ENCODE peak calls at places on chromosomes 7 and 10, in seven cellular contexts. C, O, Z, S, E, V and A are unnamed samples.
A peak's percentile ranks its signal among the peaks of the same experiment; 100 is the strongest.

GRCh38 chr7:113267271-113267670 is 148.9 kb upstream of the SMIM30 start:
- DNase-seq in C (no peak), O (no peak), Z (no peak), S (peak; percentile 57), E (no peak), V (no peak), A (no peak)

GRCh38 chr10:18140957-18141888 is 999 bp downstream of the CACNB2 start:
- DNase-seq in C (no peak), O (no peak), Z (no peak), S (no peak), E (no peak), V (no peak), A (no peak)

GRCh38 chr7:128919881-128920789 is 9.6 kb upstream of the KCP start:
- DNase-seq in C (no peak), O (peak; percentile 53), Z (peak; percentile 30), S (no peak), E (no peak), V (no peak), A (no peak)

GRCh38 chr10:113856563-113856962 is 2.1 kb downstream of the NHLRC2 start:
- DNase-seq in C (no peak), O (no peak), Z (no peak), S (no peak), E (no peak), V (no peak), A (no peak)

GRCh38 chr7:140330595-140330994 is 67.7 kb downstream of the SLC37A3 start:
- DNase-seq in C (no peak), O (no peak), Z (no peak), S (no peak), E (no peak), V (no peak), A (no peak)

GRCh38 chr10:17851611-17852010 is 42.5 kb downstream of the MRC1 start:
- DNase-seq in C (no peak), O (no peak), Z (peak; percentile 51), S (no peak), E (no peak), V (peak; percentile 54), A (no peak)

GRCh38 chr10:2835950-2836349 is 231.4 kb upstream of the PFKP start:
- DNase-seq in C (no peak), O (no peak), Z (no peak), S (no peak), E (no peak), V (no peak), A (no peak)

GRCh38 chr10:82934429-82934828 is 1059.4 kb downstream of the NRG3 start:
- DNase-seq in C (no peak), O (no peak), Z (no peak), S (no peak), E (no peak), V (no peak), A (no peak)

GRCh38 chr7:94374231-94374630 is 20.5 kb upstream of the COL1A2 start:
- DNase-seq in C (no peak), O (no peak), Z (peak; percentile 66), S (peak; percentile 93), E (no peak), V (peak; percentile 21), A (peak; percentile 42)

GRCh38 chr7:143250822-143251221 is 12.4 kb upstream of the GSTK1 start:
- DNase-seq in C (no peak), O (no peak), Z (no peak), S (no peak), E (no peak), V (no peak), A (no peak)

GRCh38 chr10:86013568-86013967 is 353.0 kb downstream of the GRID1 start:
- DNase-seq in C (no peak), O (no peak), Z (no peak), S (no peak), E (no peak), V (no peak), A (no peak)

DNA sequence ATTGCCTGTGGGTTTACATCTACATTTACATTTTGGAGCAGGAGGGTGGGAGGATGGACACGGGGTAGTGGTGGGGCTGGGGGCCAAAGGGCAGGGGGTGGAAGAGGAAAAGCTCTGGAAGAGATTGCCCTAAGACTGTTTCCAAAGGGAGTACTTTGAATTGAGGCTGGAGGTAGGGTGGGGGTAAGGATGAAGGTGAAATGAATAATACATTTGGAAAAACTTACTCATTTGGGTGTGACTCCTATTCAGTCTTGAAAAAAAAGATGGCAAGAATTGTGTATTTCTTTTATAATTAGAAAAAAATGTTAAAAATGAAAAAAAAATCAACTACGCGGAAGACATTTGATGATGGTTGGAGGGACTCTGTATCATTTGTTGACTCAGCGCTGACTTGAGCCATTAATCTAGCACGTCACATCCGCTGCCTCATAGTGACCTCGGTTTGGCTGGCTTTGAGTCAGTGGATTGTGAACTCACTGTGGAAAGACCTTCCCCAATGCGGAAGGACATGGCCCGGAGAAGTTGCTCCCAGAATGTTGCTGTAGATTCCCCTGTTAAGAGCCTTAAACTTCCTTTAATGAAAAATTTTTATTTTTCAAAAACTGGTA is 2.8 kb downstream of the FAM180A start:
- DNase-seq in C (no peak), O (no peak), Z (peak; percentile 71), S (peak; percentile 99), E (peak; percentile 50), V (peak; percentile 33), A (peak; percentile 68)
- TF ChIP-seq POLR2A in C (no peak), O (no peak), Z (no peak), S (peak; percentile 52), E (no peak), V (peak; percentile 11), A (peak; percentile 46)

DNA sequence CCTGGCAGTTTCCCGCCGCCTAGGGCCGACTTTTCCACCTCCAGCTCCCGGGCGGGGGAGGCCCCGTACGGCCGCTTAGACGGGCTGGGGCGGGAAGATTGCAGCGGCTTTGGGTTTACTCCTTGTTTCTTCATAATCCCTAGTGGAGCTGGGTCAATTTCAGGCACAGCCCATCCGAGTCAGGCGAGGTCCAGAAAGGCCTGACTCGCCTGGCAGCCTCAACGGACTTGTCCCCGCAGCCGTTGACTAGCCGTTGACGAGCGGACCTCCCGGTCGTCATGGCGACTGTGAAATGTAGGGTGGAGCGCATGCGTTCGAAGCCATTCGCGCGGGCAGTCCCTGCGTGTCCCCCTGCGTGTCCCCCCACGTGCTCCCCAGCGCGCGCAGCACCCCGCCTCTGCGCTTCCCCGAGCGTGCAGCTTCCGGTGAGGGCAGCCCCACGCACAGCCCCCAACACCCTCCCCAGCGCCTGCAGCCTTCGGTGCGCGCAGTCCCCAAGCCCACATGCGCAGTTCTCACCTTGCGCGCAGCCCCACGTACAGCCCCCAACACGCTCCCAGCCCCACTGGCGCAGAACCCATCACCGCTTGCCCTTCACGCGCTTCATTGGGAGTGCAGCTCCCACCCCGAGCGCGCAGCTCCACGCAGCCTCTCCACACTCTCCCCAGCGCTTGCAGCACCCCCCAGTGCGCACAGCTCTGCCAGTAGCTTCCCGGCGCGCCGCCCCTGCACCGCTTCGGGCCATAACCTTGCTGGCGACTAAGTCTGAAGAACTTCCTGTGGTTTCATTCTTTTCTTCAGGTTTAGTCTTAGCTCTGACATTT is 67.8 kb downstream of the TBX20 start:
- DNase-seq in C (no peak), O (peak; percentile 65), Z (no peak), S (peak; percentile 8), E (no peak), V (peak; percentile 43), A (peak; percentile 36)
- TF ChIP-seq POLR2A in C (no peak), O (no peak), Z (no peak), S (no peak), E (no peak), V (no peak), A (peak; percentile 60)

DNA sequence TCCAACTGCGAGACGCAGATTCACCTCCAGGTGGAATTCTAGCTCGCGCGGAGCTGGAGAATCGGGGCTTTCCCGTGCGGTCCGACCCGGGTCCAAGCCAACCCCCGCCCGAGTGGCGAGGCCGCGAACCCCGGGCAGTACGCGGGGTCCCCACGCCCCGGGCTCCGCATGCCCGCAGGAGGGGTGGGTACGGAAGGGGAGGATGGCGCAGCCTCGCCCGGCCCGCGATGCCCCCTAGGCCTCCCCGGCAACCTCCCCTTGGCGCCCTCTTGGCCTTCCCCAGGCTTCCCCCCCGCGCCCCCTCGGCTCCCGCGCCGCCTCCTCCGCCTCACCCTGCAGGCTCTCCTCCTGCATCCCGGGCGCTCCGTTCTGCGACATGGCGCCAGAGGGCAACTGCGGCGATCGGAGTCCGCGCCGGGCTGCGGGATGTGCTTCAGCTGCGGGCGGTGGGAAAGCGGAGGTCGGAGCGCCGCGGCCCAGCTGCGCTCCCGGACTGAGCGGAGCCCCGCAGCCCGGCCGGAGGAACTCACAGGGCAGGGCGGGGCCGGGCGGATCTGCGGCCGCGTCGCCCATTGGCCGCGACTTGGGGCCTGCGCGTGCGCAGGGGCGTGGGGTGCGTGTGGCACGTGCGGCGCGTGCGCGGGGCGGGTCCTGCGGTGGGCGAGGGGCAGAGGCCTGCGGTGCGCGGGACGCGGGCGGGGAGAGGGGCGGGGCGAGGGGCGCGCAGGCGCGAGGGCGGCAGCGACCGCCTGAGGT is at the start of gene BNIP3:
- DNase-seq in C (peak; percentile 96), O (peak; percentile 97), Z (peak; percentile 96), S (peak; percentile 94), E (peak; percentile 90), V (peak; percentile 96), A (peak; percentile 78)
- TF ChIP-seq POLR2A in C (peak; percentile 31), O (peak; percentile 84), Z (peak; percentile 72), S (peak; percentile 99), E (peak; percentile 45), V (peak; percentile 99), A (peak; percentile 68)

DNA sequence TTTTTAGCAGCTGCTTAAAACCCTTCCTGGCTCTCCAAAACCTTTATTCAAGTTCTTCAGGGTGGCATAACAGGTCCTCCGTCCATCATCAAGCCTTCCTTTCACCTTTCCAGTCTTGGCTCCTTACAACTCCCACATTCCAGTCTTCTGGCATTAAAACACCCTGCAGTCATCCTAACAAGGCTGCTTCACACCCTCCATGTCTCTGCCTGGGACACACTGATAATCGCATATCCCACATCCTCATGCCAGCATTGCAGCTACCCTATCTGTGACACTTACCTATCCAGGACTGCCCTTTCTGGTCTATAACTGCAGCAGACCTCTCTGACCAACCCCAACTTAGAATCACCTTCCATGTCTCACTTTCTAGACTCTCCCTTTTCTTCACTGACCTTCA is 2.6 kb upstream of the TLL2 start:
- DNase-seq in C (no peak), O (no peak), Z (no peak), S (no peak), E (no peak), V (no peak), A (no peak)
- TF ChIP-seq POLR2A in C (no peak), O (no peak), Z (no peak), S (no peak), E (no peak), V (no peak), A (no peak)